ENCODE peak calls at places on chromosomes 7 and 10, in four cellular contexts. O is body of pancreas, K is uterus, C is transverse colon. F is an unnamed sample.

GRCh38 chr7:71843677-71844076 is 568.5 kb downstream of the CALN1 start:
- DNase-seq in O (no peak), K (no peak), C (no peak), F (no peak)

GRCh38 chr10:44316922-44317215 is 68.0 kb downstream of the CXCL12 start:
- DNase-seq in O (no peak), K (no peak), C (no peak), F (no peak)

GRCh38 chr10:84938117-84938905 is 609.9 kb downstream of the CCSER2 start:
- DNase-seq in O (no peak), K (no peak), C (no peak), F (peak; percentile 59)

GRCh38 chr10:84310470-84310869 is 17.9 kb upstream of the CCSER2 start:
- DNase-seq in O (no peak), K (no peak), C (no peak), F (peak; percentile 62)

GRCh38 chr7:128197989-128198580 is 43.0 kb upstream of the LEP start:
- DNase-seq in O (no peak), K (no peak), C (no peak), F (no peak)

GRCh38 chr7:158023563-158024350 is 563.9 kb downstream of the PTPRN2 start:
- DNase-seq in O (no peak), K (no peak), C (no peak), F (no peak)

GRCh38 chr10:50653142-50653541 is 29.4 kb upstream of the SGMS1 start:
- DNase-seq in O (peak; percentile 24), K (no peak), C (no peak), F (peak; percentile 10)

GRCh38 chr10:121503587-121504051 is 94.6 kb downstream of the FGFR2 start:
- DNase-seq in O (no peak), K (no peak), C (no peak), F (no peak)

GRCh38 chr7:3861941-3862340 is 560.9 kb downstream of the SDK1 start:
- DNase-seq in O (peak; percentile 36), K (peak; percentile 73), C (no peak), F (peak; percentile 42)

GRCh38 chr7:136303162-136303561 is 326.0 kb upstream of the MTPN start:
- DNase-seq in O (no peak), K (peak; percentile 23), C (no peak), F (no peak)

GRCh38 chr10:27449571-27449970 is 54.5 kb upstream of the RAB18 start:
- DNase-seq in O (no peak), K (no peak), C (no peak), F (no peak)
- TF ChIP-seq POLR2A in O (no peak), K (no peak), C (no peak), F (no peak)

DNA sequence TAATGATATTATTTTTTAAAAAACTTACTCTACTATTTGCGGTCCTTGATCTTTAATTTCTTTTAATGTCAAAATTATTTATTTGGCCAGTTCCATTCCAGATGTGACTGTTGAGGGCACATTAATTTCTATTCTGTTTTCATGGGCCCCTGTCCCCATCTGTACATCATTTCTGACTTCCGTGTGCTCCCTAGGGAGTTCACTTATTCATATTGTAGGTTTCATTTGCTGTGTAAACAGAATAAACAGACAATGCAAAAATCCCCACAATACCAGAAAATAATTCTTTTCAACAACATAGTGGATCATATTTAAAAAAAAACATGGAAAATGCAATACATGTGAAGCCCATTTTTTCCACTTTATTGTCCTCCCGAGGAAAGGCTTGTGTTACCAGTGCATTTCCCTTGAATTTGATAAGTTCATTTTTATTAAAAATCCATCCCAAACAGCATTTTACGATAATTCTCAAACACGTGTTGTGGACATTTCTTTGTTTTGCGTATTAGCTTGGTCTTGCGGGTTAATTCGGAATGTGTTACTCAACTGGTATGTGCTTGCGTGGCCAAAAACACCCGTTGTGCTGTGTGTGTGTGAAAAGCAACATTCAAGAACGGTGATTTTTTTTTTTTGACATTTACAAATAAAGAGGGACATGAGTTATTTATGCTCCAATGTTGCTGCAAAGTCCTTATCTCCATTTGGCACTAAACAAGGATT is 138.4 kb downstream of the MGMT start:
- DNase-seq in O (no peak), K (no peak), C (no peak), F (no peak)
- H3K4me3 ChIP-seq in O (no peak overlapping the region), K (no peak overlapping the region), C (no peak overlapping the region), F (no peak overlapping the region)

GRCh38 chr10:12842310-12842709 is 159.2 kb downstream of the CCDC3 start:
- DNase-seq in O (no peak), K (no peak), C (no peak), F (no peak)

GRCh38 chr10:12847361-12847975 is 154.0 kb downstream of the CCDC3 start:
- DNase-seq in O (peak; percentile 10), K (no peak), C (no peak), F (no peak)

GRCh38 chr10:12843296-12843945 is 158.1 kb downstream of the CCDC3 start:
- DNase-seq in O (no peak), K (no peak), C (no peak), F (no peak)

GRCh38 chr10:12846718-12847117 is 154.8 kb downstream of the CCDC3 start:
- DNase-seq in O (no peak), K (no peak), C (no peak), F (no peak)

GRCh38 chr10:12844796-12845524 is 156.6 kb downstream of the CCDC3 start:
- DNase-seq in O (peak; percentile 30), K (peak; percentile 63), C (no peak), F (peak; percentile 73)
- H3K27ac ChIP-seq in O (no peak overlapping the region), K (peak overlapping the region; percentile 87), C (peak overlapping the region; percentile 53), F (peak overlapping the region; percentile 85)

GRCh38 chr7:9698375-9698774 is 1265.0 kb downstream of the NXPH1 start:
- DNase-seq in O (no peak), K (no peak), C (no peak), F (no peak)
- TF ChIP-seq POLR2A in O (no peak), K (no peak), C (no peak), F (no peak)

GRCh38 chr10:101290415-101290814 is 61.2 kb upstream of the LBX1 start:
- DNase-seq in O (no peak), K (no peak), C (no peak), F (no peak)
- H3K4me3 ChIP-seq in O (no peak overlapping the region), K (no peak overlapping the region), C (no peak overlapping the region), F (no peak overlapping the region)